ENCODE peak calls at places on chromosome 21, in eight cellular contexts. X is lower lobe of right lung; N is spleen; O is bronchial epithelial cell; G is A549; Z is pancreas; I is CD4-positive, CD25-positive, alpha-beta regulatory T cell; Q is CD8-positive, alpha-beta memory T cell. S is an unnamed sample.

GRCh38 chr21:31173881-31174555 is 135.7 kb upstream of the KRTAP19-8 start:
- DNase-seq in X (peak; percentile 61), N (no peak), O (no peak), G (no peak), Z (no peak), I (peak; percentile 61), Q (no peak), S (peak; percentile 50)

GRCh38 chr21:28436286-28436932 is 556.3 kb downstream of the LTN1 start:
- DNase-seq in X (no peak), N (no peak), O (peak; percentile 88), G (no peak), Z (no peak), I (no peak), Q (no peak), S (peak; percentile 91)

GRCh38 chr21:29730281-29730680 is 209.5 kb downstream of the GRIK1 start:
- DNase-seq in X (no peak), N (no peak), O (no peak), G (no peak), Z (no peak), I (no peak), Q (no peak), S (no peak)

GRCh38 chr21:20999567-21000169 is 1.5 kb downstream of the NCAM2 start:
- DNase-seq in X (no peak), N (no peak), O (peak; percentile 7), G (no peak), Z (no peak), I (no peak), Q (no peak), S (peak; percentile 68)

GRCh38 chr21:25837545-25838263 is 102.9 kb downstream of the GABPA start:
- DNase-seq in X (no peak), N (no peak), O (no peak), G (no peak), Z (no peak), I (no peak), Q (no peak), S (peak; percentile 74)

GRCh38 chr21:27362249-27362648 is 395.4 kb upstream of the ADAMTS5 start:
- DNase-seq in X (no peak), N (no peak), O (peak; percentile 29), G (no peak), Z (no peak), I (no peak), Q (no peak), S (no peak)

GRCh38 chr21:17793271-17793670 is 25.9 kb downstream of the C21orf91 start:
- DNase-seq in X (no peak), N (no peak), O (no peak), G (no peak), Z (no peak), I (no peak), Q (no peak), S (no peak)

GRCh38 chr21:15894596-15894995 is 164.8 kb downstream of the USP25 start:
- DNase-seq in X (no peak), N (no peak), O (peak; percentile 20), G (no peak), Z (no peak), I (no peak), Q (no peak), S (peak; percentile 11)

GRCh38 chr21:29418813-29419212 is 120.1 kb downstream of the BACH1 start:
- DNase-seq in X (no peak), N (no peak), O (no peak), G (no peak), Z (no peak), I (no peak), Q (no peak), S (no peak)

GRCh38 chr21:28568692-28569091 is 424.0 kb downstream of the LTN1 start:
- DNase-seq in X (no peak), N (no peak), O (no peak), G (no peak), Z (no peak), I (no peak), Q (no peak), S (no peak)

GRCh38 chr21:34908424-34909055 is 140.6 kb downstream of the RUNX1 start:
- DNase-seq in X (no peak), N (no peak), O (peak; percentile 53), G (no peak), Z (no peak), I (no peak), Q (no peak), S (peak; percentile 24)

GRCh38 chr21:28944296-28944695 is 48.4 kb downstream of the LTN1 start:
- DNase-seq in X (no peak), N (no peak), O (no peak), G (no peak), Z (no peak), I (no peak), Q (no peak), S (peak; percentile 41)

GRCh38 chr21:33368576-33368975 is 34.6 kb upstream of the IFNGR2 start:
- DNase-seq in X (no peak), N (no peak), O (no peak), G (no peak), Z (no peak), I (no peak), Q (no peak), S (no peak)

GRCh38 chr21:45776971-45777370 is 133.4 kb downstream of the PCBP3 start:
- DNase-seq in X (no peak), N (no peak), O (no peak), G (no peak), Z (no peak), I (no peak), Q (no peak), S (no peak)
- H3K4me3 ChIP-seq in X (no peak overlapping the region), N (no peak overlapping the region), O (no peak overlapping the region), G (no peak overlapping the region), Z (no peak overlapping the region), I (no peak overlapping the region), Q (no peak overlapping the region), S (no peak overlapping the region)

GRCh38 chr21:44349847-44350772 is 3.3 kb upstream of the TRPM2 start:
- DNase-seq in X (no peak), N (no peak), O (no peak), G (no peak), Z (no peak), I (no peak), Q (no peak), S (no peak)
- H3K4me3 ChIP-seq in X (no peak overlapping the region), N (no peak overlapping the region), O (no peak overlapping the region), G (no peak overlapping the region), Z (no peak overlapping the region), I (no peak overlapping the region), Q (no peak overlapping the region), S (no peak overlapping the region)

DNA sequence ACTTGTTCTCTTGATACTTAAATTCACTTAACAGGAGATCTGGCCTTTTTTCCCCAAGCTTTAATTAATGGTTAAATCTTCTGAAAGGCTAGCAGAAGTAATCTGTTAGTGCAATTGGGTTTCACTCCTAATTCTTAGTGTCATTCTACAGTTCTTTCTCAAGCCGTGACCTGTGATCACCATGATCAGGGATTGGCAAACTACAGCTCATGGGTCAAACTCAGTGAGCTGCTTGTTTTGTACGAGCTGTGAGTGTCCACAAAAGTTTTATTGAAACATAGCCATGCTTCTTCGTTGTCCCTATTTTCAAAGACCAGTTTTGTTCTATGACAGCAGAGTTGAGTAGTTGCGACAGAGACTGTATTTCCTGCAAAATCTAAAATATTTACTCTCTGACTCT is 109.4 kb upstream of the KCNJ15 start:
- DNase-seq in X (no peak), N (no peak), O (no peak), G (no peak), Z (no peak), I (no peak), Q (no peak), S (no peak)
- H3K4me3 ChIP-seq in X (no peak overlapping the region), N (no peak overlapping the region), O (no peak overlapping the region), G (no peak overlapping the region), Z (no peak overlapping the region), I (no peak overlapping the region), Q (no peak overlapping the region), S (no peak overlapping the region)

GRCh38 chr21:42724226-42724920 is 71.0 kb downstream of the PDE9A start:
- DNase-seq in X (no peak), N (no peak), O (peak; percentile 47), G (peak; percentile 15), Z (no peak), I (no peak), Q (no peak), S (peak; percentile 93)
- H3K4me3 ChIP-seq in X (no peak overlapping the region), N (no peak overlapping the region), O (no peak overlapping the region), G (no peak overlapping the region), Z (no peak overlapping the region), I (no peak overlapping the region), Q (no peak overlapping the region), S (no peak overlapping the region)

GRCh38 chr21:37458669-37459276 is 92.2 kb downstream of the DYRK1A start:
- DNase-seq in X (no peak), N (no peak), O (no peak), G (no peak), Z (no peak), I (no peak), Q (no peak), S (no peak)
- H3K4me3 ChIP-seq in X (no peak overlapping the region), N (no peak overlapping the region), O (no peak overlapping the region), G (no peak overlapping the region), Z (no peak overlapping the region), I (peak overlapping the region; percentile 59), Q (no peak overlapping the region), S (no peak overlapping the region)

GRCh38 chr21:14583629-14584251 is 37.6 kb upstream of the SAMSN1 start:
- DNase-seq in X (no peak), N (no peak), O (no peak), G (no peak), Z (no peak), I (no peak), Q (no peak), S (no peak)
- H3K4me3 ChIP-seq in X (no peak overlapping the region), N (no peak overlapping the region), O (no peak overlapping the region), G (no peak overlapping the region), Z (no peak overlapping the region), I (no peak overlapping the region), Q (no peak overlapping the region), S (no peak overlapping the region)

S was measured in foreskin fibroblast.